ENCODE peak calls at places on chromosomes 7 and 10, in ten cellular contexts. V is AG04450; W is CD4-positive, alpha-beta memory T cell; E is stimulated activated CD4-positive, alpha-beta T cell treated with anti-CD3 and anti-CD28 coated beads, Interleukin-4, amount 100 ng/mL, for 48 hours; C is NCI-H2171 treated with DMSO at 0.1 percent for 48 hours; Z is cardiac fibroblast; L is kidney; Q is H4; X is memory B cell; P is RPMI8226. K is an unnamed sample.

GRCh38 chr10:123561145-123561448 is 105.1 kb upstream of the GPR26 start:
- DNase-seq in V (no peak), P (no peak), Z (no peak), X (no peak), L (no peak), Q (no peak), C (no peak), W (no peak), E (no peak), K (no peak)

GRCh38 chr10:4941540-4942330 is 21.5 kb upstream of the AKR1C1 start:
- DNase-seq in V (no peak), X (no peak), Z (peak), P (no peak), C (peak), Q (peak), W (no peak), E (no peak), L (no peak), K (no peak)

GRCh38 chr7:157495177-157495553 is 158.4 kb downstream of the DNAJB6 start:
- DNase-seq in P (no peak), E (no peak), X (no peak), C (no peak), L (no peak), Z (no peak), V (no peak), Q (no peak), W (no peak), K (no peak)

GRCh38 chr7:2015251-2015871 is 217.4 kb downstream of the MAD1L1 start:
- DNase-seq in Z (no peak), E (no peak), Q (no peak), X (no peak), L (peak), V (no peak), C (no peak), P (no peak), W (no peak), K (no peak)

GRCh38 chr10:109934958-109935793 is 11.9 kb upstream of the XPNPEP1 start:
- DNase-seq in X (no peak), L (no peak), Z (peak), Q (no peak), W (peak), C (no peak), P (no peak), E (no peak), V (no peak), K (peak)

GRCh38 chr7:132300599-132300998 is 275.7 kb downstream of the PLXNA4 start:
- DNase-seq in P (no peak), Z (no peak), X (no peak), C (no peak), V (no peak), W (no peak), L (no peak), Q (no peak), E (no peak), K (no peak)

GRCh38 chr10:102114861-102115618 is 5.1 kb downstream of the LDB1 start:
- DNase-seq in E (peak), Q (peak), P (peak), V (no peak), L (peak), W (peak), Z (peak), C (peak), X (peak), K (peak)

GRCh38 chr10:30510184-30510931 is 76.4 kb downstream of the MAP3K8 start:
- DNase-seq in Q (peak), W (no peak), V (no peak), E (no peak), L (no peak), X (no peak), P (peak), Z (peak), C (no peak), K (peak)

GRCh38 chr10:59435707-59436106 is 73.4 kb upstream of the FAM13C start:
- DNase-seq in P (no peak), V (no peak), L (no peak), W (no peak), Q (no peak), X (no peak), C (no peak), Z (no peak), E (no peak), K (no peak)

GRCh38 chr7:7100432-7100849 is 81.9 kb upstream of the C1GALT1 start:
- DNase-seq in Q (no peak), L (no peak), C (peak), P (no peak), E (no peak), W (no peak), X (no peak), V (no peak), Z (no peak), K (no peak)

GRCh38 chr7:26704786-26705185 is 159.6 kb downstream of the SKAP2 start:
- DNase-seq in X (no peak), W (no peak), Q (no peak), L (no peak), V (no peak), C (no peak), E (no peak), P (no peak), Z (peak), K (no peak)

GRCh38 chr7:46226860-46227259 is 305.8 kb upstream of the IGFBP3 start:
- DNase-seq in X (no peak), C (no peak), P (no peak), W (no peak), Z (peak), V (no peak), Q (no peak), E (no peak), L (no peak), K (no peak)

GRCh38 chr7:30726296-30727006 is 25.5 kb upstream of the INMT start:
- DNase-seq in X (no peak), Q (no peak), C (no peak), V (no peak), W (peak), E (no peak), L (peak), P (no peak), Z (no peak), K (no peak)

GRCh38 chr10:1716839-1717238 is 20.5 kb downstream of the ADARB2 start:
- DNase-seq in E (no peak), P (no peak), Q (no peak), W (no peak), V (no peak), Z (no peak), L (no peak), C (no peak), X (no peak), K (no peak)

GRCh38 chr7:138095972-138096935 is 20.0 kb downstream of the AKR1D1 start:
- DNase-seq in E (no peak), C (no peak), L (no peak), Q (no peak), X (no peak), W (no peak), V (no peak), P (no peak), Z (no peak), K (no peak)

GRCh38 chr7:93728292-93728691 is 153.8 kb upstream of the CALCR start:
- DNase-seq in X (no peak), E (no peak), Z (no peak), P (no peak), L (no peak), V (no peak), W (no peak), Q (no peak), C (no peak), K (peak)

GRCh38 chr10:105986896-105987638 is 1177.4 kb downstream of the SORCS1 start:
- DNase-seq in C (no peak), Z (no peak), W (no peak), V (no peak), Q (no peak), E (no peak), L (no peak), X (no peak), P (no peak), K (no peak)

GRCh38 chr7:113175525-113176097 is 57.3 kb upstream of the SMIM30 start:
- DNase-seq in W (no peak), Z (no peak), P (no peak), X (no peak), V (no peak), L (no peak), C (no peak), E (no peak), Q (no peak), K (no peak)

GRCh38 chr10:60003709-60004191 is 97.4 kb upstream of the CCDC6 start:
- DNase-seq in V (no peak), L (no peak), Q (no peak), Z (no peak), C (no peak), E (no peak), X (no peak), P (no peak), W (no peak), K (no peak)

GRCh38 chr7:147311332-147311731 is 1194.7 kb downstream of the CNTNAP2 start:
- DNase-seq in V (no peak), W (no peak), Z (no peak), E (no peak), X (no peak), Q (no peak), P (peak), C (no peak), L (no peak), K (no peak)

GRCh38 chr7:103649052-103649451 is 203.0 kb upstream of the SLC26A5 start:
- DNase-seq in L (no peak), Z (no peak), E (no peak), V (no peak), W (no peak), Q (no peak), P (no peak), C (no peak), X (no peak), K (no peak)

GRCh38 chr10:70578371-70578947 is 24.1 kb downstream of the PRF1 start:
- DNase-seq in V (peak), Z (peak), L (peak), Q (peak), W (peak), P (peak), X (no peak), C (no peak), E (peak), K (peak)

GRCh38 chr7:106177738-106178592 is 65.9 kb upstream of the SYPL1 start:
- DNase-seq in C (no peak), X (no peak), P (peak), L (no peak), E (no peak), Q (no peak), V (no peak), W (no peak), Z (no peak), K (no peak)

GRCh38 chr7:70387197-70387596 is 744.7 kb upstream of the GALNT17 start:
- DNase-seq in P (no peak), Z (no peak), V (no peak), X (no peak), C (no peak), L (no peak), W (no peak), Q (no peak), E (no peak), K (no peak)

GRCh38 chr10:34164029-34164428 is 651.1 kb downstream of the PARD3 start:
- DNase-seq in L (no peak), W (no peak), Z (no peak), E (no peak), P (no peak), V (no peak), C (no peak), Q (no peak), X (no peak), K (no peak)

GRCh38 chr10:60235001-60235400 is 154.7 kb downstream of the ANK3 start:
- DNase-seq in L (no peak), W (no peak), Z (peak), X (no peak), P (no peak), V (no peak), Q (no peak), E (no peak), C (peak), K (no peak)

GRCh38 chr10:48447356-48448215 is 141.1 kb downstream of the MAPK8 start:
- DNase-seq in P (no peak), V (no peak), Q (no peak), Z (no peak), E (no peak), L (peak), C (no peak), W (no peak), X (no peak), K (no peak)

GRCh38 chr10:17780727-17781126 is 28.4 kb upstream of the MRC1 start:
- DNase-seq in C (peak), E (no peak), L (no peak), W (no peak), Q (no peak), V (no peak), P (no peak), X (no peak), Z (no peak), K (no peak)

GRCh38 chr10:34492081-34492480 is 323.0 kb downstream of the PARD3 start:
- DNase-seq in W (no peak), C (peak), L (no peak), P (no peak), Q (no peak), X (no peak), V (no peak), E (no peak), Z (no peak), K (no peak)

GRCh38 chr10:69360485-69361302 is 56.0 kb downstream of the TACR2 start:
- DNase-seq in E (no peak), P (no peak), W (no peak), Z (peak), Q (peak), L (no peak), C (no peak), V (peak), X (no peak), K (no peak)

GRCh38 chr7:373818-374705 is 84.1 kb downstream of the FOXL3 start:
- DNase-seq in Z (no peak), E (no peak), W (no peak), L (peak), C (no peak), V (no peak), Q (no peak), X (no peak), P (no peak), K (no peak)

GRCh38 chr7:13449460-13449859 is 540.0 kb downstream of the ETV1 start:
- DNase-seq in E (no peak), Q (no peak), C (no peak), Z (no peak), P (no peak), V (no peak), L (no peak), X (no peak), W (no peak), K (no peak)

GRCh38 chr10:62459500-62459899 is 85.3 kb downstream of the ZNF365 start:
- DNase-seq in Z (no peak), L (no peak), V (no peak), P (no peak), W (no peak), C (no peak), E (no peak), X (no peak), Q (no peak), K (no peak)

GRCh38 chr7:28318126-28318762 is 94.1 kb upstream of the CREB5 start:
- DNase-seq in C (no peak), Q (no peak), X (no peak), E (no peak), W (no peak), Z (no peak), L (no peak), V (no peak), P (no peak), K (no peak)

K was measured in COLO829.